ENCODE peak calls at places on chromosomes 5 and 9, in five cellular contexts. U is fibroblast of lung; S is progenitor cell of endocrine pancreas; Q is dermis microvascular lymphatic vessel endothelial cell; N is activated CD4-positive, alpha-beta T cell treated with anti-CD3 and anti-CD28 coated beads, Interleukin-2, amount 50 U/mL, for 24 hours. K is an unnamed sample.

GRCh38 chr9:130893250-130894101 is 3.1 kb downstream of the QRFP start:
- DNase-seq in U (no peak), S (no peak), Q (no peak), N (no peak), K (no peak)

GRCh38 chr9:115121140-115121710 is 3.3 kb upstream of the TNC start:
- DNase-seq in U (peak; percentile 95), S (no peak), Q (no peak), N (no peak), K (no peak)

GRCh38 chr5:82159014-82159413 is 119.1 kb downstream of the RPS23 start:
- DNase-seq in U (peak; percentile 86), S (no peak), Q (peak; percentile 5), N (no peak), K (no peak)

GRCh38 chr5:175325681-175326080 is 118.3 kb downstream of the DRD1 start:
- DNase-seq in U (peak; percentile 67), S (no peak), Q (no peak), N (no peak), K (no peak)

GRCh38 chr9:113523421-113524141 is 60.1 kb downstream of the RGS3 start:
- DNase-seq in U (peak; percentile 12), S (no peak), Q (no peak), N (peak; percentile 76), K (no peak)

GRCh38 chr9:104276709-104277245 is 182.7 kb downstream of the SMC2 start:
- DNase-seq in U (peak; percentile 18), S (no peak), Q (no peak), N (no peak), K (no peak)

GRCh38 chr9:81979196-81979595 is 9.4 kb upstream of the SPATA31D1 start:
- DNase-seq in U (peak; percentile 58), S (no peak), Q (no peak), N (no peak), K (no peak)

GRCh38 chr9:20989923-20990341 is 41.5 kb downstream of the HACD4 start:
- DNase-seq in U (peak; percentile 33), S (no peak), Q (no peak), N (no peak), K (no peak)

GRCh38 chr9:11233693-11234092 is 620.9 kb upstream of the PTPRD start:
- DNase-seq in U (no peak), S (no peak), Q (no peak), N (no peak), K (no peak)

GRCh38 chr5:127184841-127185240 is 105.8 kb upstream of the MEGF10 start:
- DNase-seq in U (no peak), S (no peak), Q (no peak), N (no peak), K (no peak)

GRCh38 chr9:38018964-38019602 is 49.9 kb downstream of the SHB start:
- DNase-seq in U (peak; percentile 93), S (no peak), Q (no peak), N (no peak), K (no peak)

GRCh38 chr9:129237195-129237611 is 59.1 kb upstream of the IER5L start:
- DNase-seq in U (peak; percentile 72), S (no peak), Q (no peak), N (peak; percentile 62), K (no peak)

GRCh38 chr5:78543292-78543691 is 105.3 kb downstream of the LHFPL2 start:
- DNase-seq in U (no peak), S (no peak), Q (no peak), N (no peak), K (no peak)

GRCh38 chr9:73451003-73451402 is 299.3 kb downstream of the ANXA1 start:
- DNase-seq in U (peak; percentile 14), S (no peak), Q (no peak), N (no peak), K (no peak)

GRCh38 chr5:174306345-174307030 is 261.0 kb downstream of the NSG2 start:
- DNase-seq in U (peak; percentile 51), S (no peak), Q (no peak), N (no peak), K (peak; percentile 29)

GRCh38 chr5:168528521-168529360 is at the start of gene FBLL1:
- DNase-seq in U (peak; percentile 22), S (peak; percentile 67), Q (no peak), N (no peak), K (no peak)

GRCh38 chr5:3312299-3312698 is 283.3 kb upstream of the IRX1 start:
- DNase-seq in U (no peak), S (no peak), Q (no peak), N (no peak), K (no peak)

GRCh38 chr5:77210091-77211012 is at the start of gene PDE8B:
- DNase-seq in U (no peak), S (no peak), Q (no peak), N (no peak), K (no peak)

GRCh38 chr5:71986101-71986500 is 121.2 kb upstream of the MAP1B start:
- DNase-seq in U (no peak), S (no peak), Q (no peak), N (no peak), K (no peak)

GRCh38 chr9:68507098-68507795 is 33.4 kb downstream of the TMEM252 start:
- DNase-seq in U (no peak), S (no peak), Q (no peak), N (no peak), K (no peak)

GRCh38 chr9:108844856-108845255 is 10.9 kb downstream of the ACTL7B start:
- DNase-seq in U (no peak), S (no peak), Q (no peak), N (no peak), K (no peak)

GRCh38 chr5:108430931-108431608 is 49.2 kb upstream of the FBXL17 start:
- DNase-seq in U (peak; percentile 6), S (no peak), Q (no peak), N (no peak), K (no peak)

GRCh38 chr9:107755267-107755666 is 265.7 kb upstream of the KLF4 start:
- DNase-seq in U (peak; percentile 77), S (no peak), Q (no peak), N (no peak), K (peak; percentile 38)

GRCh38 chr9:78127271-78128225 is 95.9 kb upstream of the GNAQ start:
- DNase-seq in U (no peak), S (no peak), Q (no peak), N (no peak), K (no peak)

K was measured in coronary artery.